ENCODE peak calls at places on chromosomes 16 and 17, in six cellular contexts. V is esophagus squamous epithelium; F is CD8-positive, alpha-beta T cell; N is tibial artery; R is GM12878; S is IMR-90. P is an unnamed sample.
A peak's percentile ranks its signal among the peaks of the same experiment; 100 is the strongest.

GRCh38 chr17:74019860-74020259 is 183.6 kb upstream of the RPL38 start:
- DNase-seq in R (no peak), S (no peak), F (no peak), N (no peak), V (no peak), P (no peak)

GRCh38 chr16:29813644-29814562 is 1.9 kb downstream of the PRRT2 start:
- DNase-seq in R (no peak), F (no peak), V (no peak), S (no peak), N (no peak), P (no peak)

GRCh38 chr16:23174622-23175021 is 7.9 kb upstream of the SCNN1G start:
- DNase-seq in S (peak; percentile 5), R (no peak), F (no peak), N (no peak), V (no peak), P (no peak)

GRCh38 chr17:77407321-77408277 is 266.8 kb downstream of the SEC14L1 start:
- DNase-seq in R (no peak), F (no peak), S (no peak), V (no peak), N (no peak), P (no peak)

GRCh38 chr16:31714899-31715504 is 158.6 kb upstream of the ZNF267 start:
- DNase-seq in F (no peak), V (no peak), N (no peak), R (no peak), S (no peak), P (no peak)

GRCh38 chr16:51818342-51818944 is 667.4 kb upstream of the SALL1 start:
- DNase-seq in N (no peak), F (no peak), V (no peak), R (no peak), S (peak; percentile 73), P (no peak)

GRCh38 chr16:55971447-55971846 is 96.3 kb upstream of the CES5A start:
- DNase-seq in F (no peak), S (no peak), N (no peak), R (no peak), V (no peak), P (no peak)

GRCh38 chr16:78918805-78919204 is 681.7 kb downstream of the MAF start:
- DNase-seq in N (no peak), S (no peak), R (no peak), F (no peak), V (no peak), P (no peak)

GRCh38 chr17:40399185-40399584 is 18.5 kb downstream of the TOP2A start:
- DNase-seq in S (peak; percentile 74), R (no peak), F (no peak), V (no peak), N (no peak), P (peak; percentile 5)

GRCh38 chr17:13558588-13558987 is 43.1 kb downstream of the HS3ST3A1 start:
- DNase-seq in V (no peak), S (no peak), R (no peak), N (no peak), F (no peak), P (no peak)

GRCh38 chr16:15518412-15519351 is 84.3 kb downstream of the BMERB1 start:
- DNase-seq in N (peak; percentile 63), V (no peak), R (no peak), F (no peak), S (peak; percentile 76), P (no peak)

GRCh38 chr17:15298176-15298575 is 33.0 kb upstream of the PMP22 start:
- DNase-seq in V (no peak), N (no peak), S (peak; percentile 70), R (no peak), F (no peak), P (no peak)

GRCh38 chr17:55263565-55264272 is 1.0 kb upstream of the HLF start:
- DNase-seq in V (no peak), R (no peak), F (no peak), S (no peak), N (no peak), P (no peak)

GRCh38 chr16:735982-736453 is 4.8 kb downstream of the CIAO3 start:
- DNase-seq in V (no peak), S (no peak), R (no peak), N (no peak), F (no peak), P (no peak)

GRCh38 chr16:49575352-49576172 is 202.0 kb downstream of the C16orf78 start:
- DNase-seq in V (peak; percentile 17), N (peak; percentile 60), R (peak; percentile 71), S (no peak), F (no peak), P (no peak)

GRCh38 chr16:3945751-3946603 is 65.5 kb upstream of the CREBBP start:
- DNase-seq in F (no peak), V (no peak), N (no peak), R (no peak), S (peak; percentile 99), P (peak; percentile 94)

GRCh38 chr17:76262732-76263344 is 2.3 kb upstream of the UBALD2 start:
- DNase-seq in V (no peak), R (no peak), S (no peak), N (no peak), F (no peak), P (no peak)

GRCh38 chr17:29145289-29146058 is 34.7 kb downstream of the MYO18A start:
- DNase-seq in S (peak; percentile 84), R (no peak), F (peak; percentile 61), N (peak; percentile 61), V (no peak), P (no peak)

GRCh38 chr17:73549841-73550430 is 94.3 kb downstream of the SDK2 start:
- DNase-seq in R (no peak), S (no peak), N (no peak), F (no peak), V (no peak), P (no peak)

GRCh38 chr17:63911041-63911635 is at the start of gene CSHL1:
- DNase-seq in N (no peak), R (no peak), V (no peak), S (no peak), F (no peak), P (no peak)

GRCh38 chr16:23384878-23385277 is 68.1 kb downstream of the COG7 start:
- DNase-seq in R (no peak), F (no peak), V (no peak), S (no peak), N (no peak), P (no peak)

GRCh38 chr16:54118846-54119245 is 167.7 kb downstream of the IRX3 start:
- DNase-seq in R (no peak), S (peak; percentile 25), F (no peak), N (no peak), V (no peak), P (no peak)

GRCh38 chr17:71217769-71218168 is 903.1 kb upstream of the SOX9 start:
- DNase-seq in R (no peak), F (no peak), N (no peak), S (no peak), V (no peak), P (no peak)

GRCh38 chr17:48753794-48754499 is 25.4 kb upstream of the HOXB13 start:
- DNase-seq in V (no peak), S (no peak), N (no peak), F (no peak), R (no peak), P (no peak)

GRCh38 chr17:69043098-69043497 is 17.6 kb downstream of the ABCA9 start:
- DNase-seq in V (no peak), N (no peak), S (no peak), R (no peak), F (no peak), P (no peak)

GRCh38 chr17:50892101-50892776 is 26.1 kb upstream of the TOB1 start:
- DNase-seq in V (no peak), R (no peak), F (no peak), S (no peak), N (no peak), P (no peak)

GRCh38 chr17:10477701-10478100 is 8.3 kb upstream of the MYH4 start:
- DNase-seq in F (no peak), R (no peak), N (no peak), V (no peak), S (no peak), P (no peak)

GRCh38 chr16:73058616-73059409 is 10.9 kb upstream of the ZFHX3 start:
- DNase-seq in V (no peak), R (no peak), F (no peak), N (peak; percentile 25), S (peak; percentile 43), P (no peak)

GRCh38 chr16:57711993-57712392 is 17.4 kb downstream of the DRC7 start:
- DNase-seq in F (no peak), S (no peak), R (no peak), V (no peak), N (no peak), P (no peak)

GRCh38 chr16:49637511-49637910 is 218.4 kb downstream of the ZNF423 start:
- DNase-seq in V (no peak), R (no peak), F (no peak), S (no peak), N (no peak), P (no peak)

GRCh38 chr16:51137097-51137496 is 14.0 kb downstream of the SALL1 start:
- DNase-seq in R (no peak), F (no peak), N (no peak), V (no peak), S (no peak), P (no peak)

GRCh38 chr17:70313031-70313430 is 143.7 kb downstream of the KCNJ2 start:
- DNase-seq in V (no peak), S (peak; percentile 43), F (no peak), N (no peak), R (no peak), P (no peak)

GRCh38 chr16:11315499-11315898 is 29.8 kb upstream of the RMI2 start:
- DNase-seq in F (no peak), R (no peak), S (peak; percentile 68), V (no peak), N (no peak), P (peak; percentile 18)
- TF ChIP-seq CTCF in F (no peak), R (no peak), S (peak; percentile 9), V (no peak), N (no peak), P (peak; percentile 25)

GRCh38 chr17:3763777-3764170 is 37.2 kb downstream of the ITGAE start:
- DNase-seq in N (no peak), R (no peak), S (no peak), V (no peak), F (no peak), P (no peak)
- H3K4me3 ChIP-seq in N (no peak overlapping the region), R (no peak overlapping the region), S (no peak overlapping the region), V (no peak overlapping the region), F (peak overlapping the region; percentile 16), P (no peak overlapping the region)

GRCh38 chr17:79317916-79318315 is 243.3 kb downstream of the ENGASE start:
- DNase-seq in N (no peak), F (no peak), S (no peak), V (no peak), R (no peak), P (no peak)
- H3K27me3 ChIP-seq in N (no peaks in the 10 kb centered on the region), F (no peaks in the 10 kb centered on the region), S (peaks cover 20% of the 10 kb centered on the region), V (no peaks in the 10 kb centered on the region), R (peaks cover 4% of the 10 kb centered on the region), P (peaks cover 8% of the 10 kb centered on the region)

GRCh38 chr17:42072323-42073187 is 22.2 kb upstream of the C17orf113 start:
- DNase-seq in F (no peak), S (no peak), N (no peak), R (no peak), V (no peak), P (no peak)
- TF ChIP-seq CTCF in F (no peak), S (no peak), N (no peak), R (no peak), V (no peak), P (no peak)

DNA sequence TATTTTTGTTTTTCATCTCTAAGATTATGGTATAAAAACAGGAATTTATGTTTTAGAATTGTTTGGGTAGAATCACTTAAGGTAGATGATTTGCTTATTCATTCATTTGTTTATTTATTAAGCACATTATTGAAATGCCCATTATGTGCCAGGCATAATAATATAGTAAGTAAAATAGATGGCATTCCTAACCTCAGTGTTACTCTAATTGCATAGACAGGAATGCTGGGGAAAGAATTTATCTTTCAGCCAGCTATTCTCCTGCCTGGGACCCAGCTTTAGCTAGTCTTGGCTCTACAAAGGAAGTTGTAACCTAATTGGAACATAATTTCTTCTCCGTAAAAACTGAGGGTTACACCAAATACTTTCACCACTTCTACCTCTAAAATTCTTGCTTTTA is 44.6 kb downstream of the NFAT5 start:
- DNase-seq in F (no peak), N (no peak), S (no peak), R (no peak), V (no peak), P (no peak)
- H3K4me3 ChIP-seq in F (no peak overlapping the region), N (no peak overlapping the region), S (no peak overlapping the region), R (no peak overlapping the region), V (no peak overlapping the region), P (no peak overlapping the region)

P was measured in BJ.